ENCODE peak calls at places on chromosomes 6 and 20, in six cellular contexts. E, P, I, R, H and K are unnamed samples.
A peak's percentile ranks its signal among the peaks of the same experiment; 100 is the strongest.

GRCh38 chr6:146767632-146768031 is 168.9 kb downstream of the ADGB start:
- DNase-seq in H (no peak), E (no peak), R (no peak), P (no peak), I (no peak), K (no peak)

GRCh38 chr6:19554356-19555225 is 282.6 kb upstream of the ID4 start:
- DNase-seq in E (no peak), H (no peak), R (no peak), I (peak; percentile 70), P (no peak), K (no peak)

GRCh38 chr6:73942581-73942980 is 246.6 kb downstream of the CD109 start:
- DNase-seq in P (peak; percentile 17), R (peak; percentile 59), H (no peak), E (no peak), I (no peak), K (no peak)

GRCh38 chr20:32505723-32506473 is 79.2 kb downstream of the NOL4L start:
- DNase-seq in I (no peak), E (no peak), P (no peak), R (no peak), H (no peak), K (no peak)

GRCh38 chr6:52969297-52969696 is 25.8 kb downstream of the GSTA4 start:
- DNase-seq in E (no peak), P (no peak), I (no peak), H (no peak), R (no peak), K (no peak)

GRCh38 chr20:36491901-36492617 is 49.3 kb upstream of the MYL9 start:
- DNase-seq in H (no peak), E (no peak), P (no peak), R (no peak), I (no peak), K (no peak)

GRCh38 chr6:7243188-7243942 is 69.6 kb downstream of the SSR1 start:
- DNase-seq in R (peak; percentile 47), P (peak; percentile 70), I (peak; percentile 60), H (no peak), E (no peak), K (peak; percentile 36)

GRCh38 chr6:146857960-146858308 is 259.2 kb downstream of the ADGB start:
- DNase-seq in R (no peak), P (no peak), I (no peak), H (no peak), E (no peak), K (no peak)

GRCh38 chr6:109580519-109580918 is 97.5 kb upstream of the ZBTB24 start:
- DNase-seq in R (no peak), H (no peak), P (no peak), E (no peak), I (no peak), K (no peak)

GRCh38 chr20:52190437-52191131 is 995 bp downstream of the ZFP64 start:
- DNase-seq in P (peak; percentile 57), H (no peak), I (peak; percentile 53), E (peak; percentile 34), R (peak; percentile 6), K (no peak)

GRCh38 chr6:152552616-152553209 is 84.4 kb downstream of the SYNE1 start:
- DNase-seq in I (peak; percentile 69), E (peak; percentile 71), P (peak; percentile 73), R (peak; percentile 70), H (peak; percentile 74), K (no peak)

GRCh38 chr6:45843848-45844521 is 171.7 kb downstream of the CLIC5 start:
- DNase-seq in R (no peak), H (no peak), I (no peak), P (peak; percentile 4), E (no peak), K (no peak)

GRCh38 chr6:151181701-151182367 is 57.9 kb upstream of the AKAP12 start:
- DNase-seq in I (no peak), R (no peak), E (no peak), P (no peak), H (no peak), K (no peak)

GRCh38 chr20:4445331-4445730 is 276.4 kb upstream of the PRND start:
- DNase-seq in R (no peak), E (no peak), I (no peak), H (no peak), P (no peak), K (no peak)

GRCh38 chr20:3209946-3210317 is 634 bp downstream of the ITPA start:
- DNase-seq in R (no peak), E (no peak), P (no peak), H (no peak), I (peak; percentile 14), K (no peak)

GRCh38 chr6:7426447-7427169 is 37.0 kb downstream of the RIOK1 start:
- DNase-seq in E (no peak), P (peak; percentile 83), H (no peak), R (no peak), I (no peak), K (no peak)

GRCh38 chr6:136169356-136169755 is 80.8 kb downstream of the MTFR2 start:
- DNase-seq in E (no peak), P (no peak), I (no peak), H (no peak), R (no peak), K (no peak)

GRCh38 chr6:73282876-73283275 is 19.9 kb upstream of the KHDC1 start:
- DNase-seq in H (no peak), I (no peak), R (no peak), P (no peak), E (no peak), K (no peak)

GRCh38 chr6:5529015-5529414 is 267.7 kb downstream of the FARS2 start:
- DNase-seq in P (no peak), R (no peak), I (no peak), E (no peak), H (no peak), K (no peak)

GRCh38 chr20:40970218-40970617 is 58.4 kb upstream of the TOP1 start:
- DNase-seq in I (no peak), R (no peak), E (peak; percentile 17), P (no peak), H (no peak), K (peak; percentile 11)

GRCh38 chr20:44552039-44552438 is 30.2 kb upstream of the SERINC3 start:
- DNase-seq in H (no peak), E (no peak), R (no peak), I (no peak), P (peak; percentile 45), K (no peak)

GRCh38 chr6:24431045-24431451 is 28.3 kb downstream of the MRS2 start:
- DNase-seq in I (no peak), H (no peak), E (no peak), R (peak; percentile 38), P (peak; percentile 65), K (no peak)

GRCh38 chr6:127051571-127052260 is 66.8 kb upstream of the RSPO3 start:
- DNase-seq in H (no peak), P (no peak), R (no peak), I (no peak), E (no peak), K (no peak)

GRCh38 chr6:28742668-28743270 is 181.0 kb downstream of the TRIM27 start:
- DNase-seq in I (no peak), H (no peak), P (peak; percentile 59), E (no peak), R (peak; percentile 86), K (no peak)

DNA sequence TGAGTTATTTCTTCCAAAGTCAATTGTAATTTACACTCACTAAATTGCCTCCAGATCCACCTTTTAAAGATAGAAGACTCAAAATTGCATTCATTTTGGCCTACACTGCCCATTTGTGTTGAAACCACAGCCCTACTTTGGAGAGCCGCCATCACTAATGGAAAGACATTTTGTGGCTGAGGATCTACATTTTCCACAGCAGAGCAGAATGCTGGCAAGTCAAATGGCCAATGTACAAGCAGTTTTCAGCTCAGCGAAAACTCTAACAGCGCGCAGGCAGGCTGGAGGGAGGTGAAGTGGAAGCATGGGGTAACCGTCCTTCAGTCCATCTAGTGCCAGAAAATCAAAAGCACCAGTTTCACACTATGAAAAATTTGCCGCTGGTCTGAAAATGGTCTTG is 197.7 kb downstream of the SIM1 start:
- DNase-seq in H (no peak), E (no peak), I (no peak), P (no peak), R (no peak), K (no peak)
- TF ChIP-seq POLR2A in H (no peak), E (no peak), I (no peak), P (no peak), R (no peak), K (no peak)

DNA sequence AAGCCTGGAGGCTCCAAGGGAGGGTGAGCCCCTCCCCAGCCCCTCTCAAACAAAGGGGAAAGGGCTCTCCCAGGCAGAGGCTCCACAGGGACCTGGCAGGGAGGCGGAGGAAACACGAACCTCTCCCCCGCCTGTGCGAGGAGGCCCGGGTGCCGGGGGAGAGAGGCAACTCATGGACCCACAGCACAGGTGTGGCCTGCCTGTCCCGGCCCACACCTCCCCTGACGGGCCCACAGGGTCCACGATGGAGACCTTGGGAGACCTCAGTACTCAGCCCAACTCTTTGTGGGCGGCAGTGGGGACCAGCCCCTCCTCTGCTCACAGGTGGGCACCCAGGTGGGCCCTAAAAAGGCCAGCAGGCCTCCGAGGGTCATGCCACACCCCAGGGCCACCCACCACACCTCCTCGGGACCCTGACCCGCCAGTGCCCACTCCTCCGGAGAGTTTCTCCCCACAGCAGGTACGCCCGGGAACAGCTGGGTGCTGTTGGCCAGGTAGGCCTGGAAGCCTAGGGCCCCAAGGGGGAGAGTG is 12.2 kb downstream of the LAMA5 start:
- DNase-seq in I (no peak), E (no peak), R (no peak), H (peak; percentile 63), P (no peak), K (no peak)
- H3K4me1 ChIP-seq in I (peaks cover 54% of the 10 kb centered on the region), E (peaks cover 84% of the 10 kb centered on the region), R (peaks cover 65% of the 10 kb centered on the region), H (peaks cover 61% of the 10 kb centered on the region), P (peaks cover 55% of the 10 kb centered on the region), K (peaks cover 47% of the 10 kb centered on the region)

GRCh38 chr6:163389354-163389753 is 25.2 kb upstream of the QKI start:
- DNase-seq in E (no peak), I (no peak), H (no peak), P (no peak), R (no peak), K (no peak)

GRCh38 chr6:163386329-163386910 is 28.1 kb upstream of the QKI start:
- DNase-seq in R (no peak), E (no peak), I (no peak), H (no peak), P (no peak), K (no peak)

GRCh38 chr6:163383912-163384311 is 30.6 kb upstream of the QKI start:
- DNase-seq in H (no peak), E (no peak), R (peak; percentile 32), P (no peak), I (no peak), K (no peak)

GRCh38 chr6:163384510-163384909 is 30.0 kb upstream of the QKI start:
- DNase-seq in E (no peak), I (no peak), P (no peak), H (no peak), R (no peak), K (no peak)

DNA sequence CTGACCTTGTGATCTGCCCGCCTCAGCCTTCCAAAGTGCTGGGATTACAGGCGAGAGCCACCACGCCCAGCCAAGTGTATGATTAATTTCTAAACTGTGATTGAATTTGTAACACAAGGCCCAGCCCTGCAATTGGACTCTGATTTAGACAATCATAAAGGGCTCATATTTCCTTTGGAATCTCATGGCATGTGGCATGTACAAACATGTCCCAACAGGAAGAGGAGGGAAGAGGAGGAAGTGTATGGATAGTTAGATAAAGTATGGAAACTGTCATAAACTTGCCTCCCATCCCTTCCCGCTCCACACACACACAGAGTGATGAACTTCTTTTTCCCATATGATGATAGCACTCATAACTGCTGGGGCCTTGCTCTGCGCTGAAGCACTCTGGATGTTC is 27.2 kb upstream of the QKI start:
- DNase-seq in I (no peak), R (no peak), H (no peak), E (no peak), P (no peak), K (no peak)
- TF ChIP-seq POLR2A in I (no peak), R (no peak), H (no peak), E (no peak), P (no peak), K (no peak)

GRCh38 chr6:36607782-36608386 is 13.7 kb downstream of the SRSF3 start:
- DNase-seq in E (peak; percentile 57), I (peak; percentile 68), H (no peak), R (no peak), P (no peak), K (peak; percentile 25)
- H3K4me1 ChIP-seq in E (peaks cover 72% of the 10 kb centered on the region), I (peaks cover 62% of the 10 kb centered on the region), H (peaks cover 67% of the 10 kb centered on the region), R (peaks cover 9% of the 10 kb centered on the region), P (peaks cover 72% of the 10 kb centered on the region), K (peaks cover 2% of the 10 kb centered on the region)